ENCODE peak calls at places on chromosomes 6 and 20, in four cellular contexts. U is left ventricle myocardium inferior, H is bronchial epithelial cell, X is astrocyte. A is an unnamed sample.

GRCh38 chr6:31158863-31159855 is 770 bp downstream of the TCF19 start:
- DNase-seq in H (peak; percentile 59), U (no peak), X (peak; percentile 10), A (peak; percentile 2)

GRCh38 chr6:2476376-2476775 is 231.0 kb upstream of the GMDS start:
- DNase-seq in X (peak; percentile 6), H (peak; percentile 77), U (no peak), A (peak; percentile 32)

GRCh38 chr6:13273202-13273930 is 55.0 kb downstream of the TBC1D7 start:
- DNase-seq in H (no peak), U (no peak), X (peak; percentile 6), A (no peak)

GRCh38 chr20:38343107-38343797 is 3.0 kb upstream of the LBP start:
- DNase-seq in X (no peak), U (no peak), H (no peak), A (no peak)

GRCh38 chr6:106250997-106251396 is 74.6 kb downstream of the ATG5 start:
- DNase-seq in H (no peak), U (no peak), X (no peak), A (no peak)

GRCh38 chr6:125471703-125472102 is 169.9 kb upstream of the HDDC2 start:
- DNase-seq in X (no peak), H (no peak), U (no peak), A (no peak)

GRCh38 chr6:4319992-4320683 is 184.8 kb upstream of the ECI2 start:
- DNase-seq in H (peak; percentile 86), U (no peak), X (peak; percentile 68), A (peak; percentile 53)

GRCh38 chr6:52505726-52506501 is 70.9 kb downstream of the TRAM2 start:
- DNase-seq in X (no peak), U (no peak), H (no peak), A (no peak)

GRCh38 chr6:128598561-128598960 is 78.2 kb upstream of the PTPRK start:
- DNase-seq in X (no peak), H (peak; percentile 94), U (no peak), A (no peak)

GRCh38 chr6:169787797-169788196 is 36.4 kb downstream of the ERMARD start:
- DNase-seq in U (no peak), X (no peak), H (no peak), A (no peak)

GRCh38 chr6:169788809-169789145 is 37.4 kb downstream of the ERMARD start:
- DNase-seq in U (no peak), H (no peak), X (no peak), A (no peak)

GRCh38 chr6:169789944-169790927 is 38.8 kb downstream of the ERMARD start:
- DNase-seq in X (peak; percentile 69), H (peak; percentile 74), U (peak; percentile 62), A (peak; percentile 51)

GRCh38 chr6:169791721-169792131 is 40.3 kb downstream of the ERMARD start:
- DNase-seq in X (no peak), U (no peak), H (no peak), A (no peak)

GRCh38 chr6:169789146-169789943 is 37.9 kb downstream of the ERMARD start:
- DNase-seq in U (no peak), X (no peak), H (no peak), A (no peak)
- H3K4me3 ChIP-seq in U (peak overlapping the region; percentile 67), X (peak overlapping the region; percentile 56), H (peak overlapping the region; percentile 38), A (peak overlapping the region; percentile 57)

DNA sequence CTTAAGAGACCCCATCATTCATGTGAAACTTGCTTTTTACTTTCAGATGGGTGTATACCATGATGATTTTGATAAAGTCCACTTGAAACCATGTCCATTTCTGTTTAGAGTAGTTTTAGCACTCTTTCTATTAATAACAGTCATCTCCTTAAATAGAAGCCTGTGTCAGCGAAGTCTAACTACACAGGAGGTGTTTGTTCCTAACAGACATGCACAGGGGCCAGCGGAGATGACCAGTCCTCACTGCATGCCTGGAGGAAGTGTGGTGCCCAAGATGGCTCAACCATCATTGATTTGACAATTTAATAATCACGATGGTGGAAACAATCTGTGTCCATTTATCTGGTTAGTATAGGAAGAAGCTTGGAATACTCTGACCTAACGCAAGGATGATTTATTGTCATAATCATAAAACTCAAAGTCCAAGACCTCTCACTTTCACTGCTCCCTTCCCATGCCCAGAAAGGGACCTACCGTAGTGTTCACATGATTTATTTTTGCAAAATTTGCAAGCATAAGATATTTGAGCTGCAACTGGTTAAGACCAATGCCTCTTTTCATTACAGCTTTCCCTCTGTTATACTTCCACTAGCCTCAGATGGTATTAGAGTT is 31.0 kb upstream of the CLIC5 start:
- DNase-seq in U (no peak), X (no peak), H (no peak), A (no peak)
- H3K27me3 ChIP-seq in U (no peaks in the 10 kb centered on the region), X (no peaks in the 10 kb centered on the region), H (peaks cover 2% of the 10 kb centered on the region), A (no peaks in the 10 kb centered on the region)

GRCh38 chr20:4090756-4091331 is 75.5 kb upstream of the RNF24 start:
- DNase-seq in H (no peak), X (peak; percentile 77), U (no peak), A (peak; percentile 84)
- H3K4me3 ChIP-seq in H (no peak overlapping the region), X (no peak overlapping the region), U (no peak overlapping the region), A (no peak overlapping the region)

DNA sequence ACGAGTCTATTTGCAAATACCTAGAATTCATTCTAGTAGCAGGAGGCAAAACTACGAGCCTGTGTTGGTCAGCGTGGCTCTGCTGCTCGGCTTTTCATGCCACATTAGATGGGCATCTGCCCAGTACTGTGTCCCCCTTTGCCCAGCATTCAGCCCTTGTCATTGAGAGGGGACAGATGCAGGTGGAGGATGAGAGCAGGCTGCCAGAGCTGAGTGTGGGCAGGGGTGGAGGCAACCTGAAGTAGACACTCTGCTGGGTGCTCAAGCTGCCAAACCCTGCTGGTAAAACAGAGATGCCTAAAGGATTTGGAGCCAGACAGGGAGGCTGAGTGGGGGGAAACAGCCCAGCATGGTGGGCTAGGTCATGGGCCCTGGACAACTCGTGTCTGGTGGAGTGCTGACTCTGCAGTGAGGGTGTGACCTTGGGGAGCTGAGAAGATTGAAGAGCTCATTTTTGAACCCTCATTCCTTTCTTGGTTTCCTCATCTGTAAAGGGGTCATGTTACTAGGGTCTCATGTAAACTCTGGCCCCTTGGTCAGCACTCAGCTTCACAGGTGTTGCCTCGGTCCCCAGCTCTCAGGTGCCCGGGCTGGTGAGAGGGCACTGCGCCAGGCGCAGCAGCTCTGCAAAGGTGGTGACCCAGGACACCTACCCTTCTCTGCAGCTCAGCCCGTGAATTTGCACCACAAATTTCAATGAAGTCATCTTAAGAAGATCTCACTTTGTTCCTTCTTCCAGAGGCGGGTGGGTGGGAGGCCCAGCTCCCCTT is 64.2 kb upstream of the BHLHE23 start:
- DNase-seq in U (no peak), H (no peak), X (no peak), A (no peak)
- H3K27me3 ChIP-seq in U (peaks cover 92% of the 10 kb centered on the region), H (no peaks in the 10 kb centered on the region), X (peaks cover 11% of the 10 kb centered on the region), A (peaks cover 10% of the 10 kb centered on the region)

GRCh38 chr6:33206864-33207568 is 1.3 kb upstream of the RING1 start:
- DNase-seq in X (no peak), U (no peak), H (peak; percentile 70), A (peak; percentile 68)
- H3K4me3 ChIP-seq in X (peak overlapping the region; percentile 80), U (peak overlapping the region; percentile 83), H (peak overlapping the region; percentile 83), A (peak overlapping the region; percentile 78)

DNA sequence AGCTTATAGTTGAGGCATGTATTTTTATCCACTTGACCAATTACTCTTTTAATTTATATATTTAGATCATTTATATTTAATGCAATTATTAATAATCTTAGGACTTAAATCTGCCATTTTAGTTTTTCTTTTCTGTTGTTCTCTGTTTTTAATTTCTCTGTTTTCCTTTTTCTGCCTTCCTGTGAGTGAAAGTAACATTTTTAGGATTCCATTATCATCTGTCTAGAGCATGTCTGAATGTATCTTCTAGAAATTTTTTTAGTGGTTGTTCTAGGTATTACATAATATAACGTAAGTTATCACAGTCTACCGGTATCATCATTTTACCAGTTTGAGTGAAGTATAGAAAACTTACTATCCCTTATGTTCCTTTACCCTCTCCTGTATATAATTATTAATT is 197.3 kb downstream of the UNC5CL start:
- DNase-seq in U (no peak), H (no peak), X (no peak), A (no peak)
- H3K27me3 ChIP-seq in U (peaks cover 50% of the 10 kb centered on the region), H (no peaks in the 10 kb centered on the region), X (peaks cover 13% of the 10 kb centered on the region), A (no peaks in the 10 kb centered on the region)

GRCh38 chr20:35490736-35491181 is 35.4 kb downstream of the CEP250 start:
- DNase-seq in U (no peak), H (no peak), X (no peak), A (no peak)
- H3K4me3 ChIP-seq in U (peak overlapping the region; percentile 48), H (no peak overlapping the region), X (no peak overlapping the region), A (no peak overlapping the region)

GRCh38 chr6:108123946-108124345 is 41.9 kb upstream of the NR2E1 start:
- DNase-seq in X (no peak), U (no peak), H (no peak), A (no peak)
- H3K27me3 ChIP-seq in X (peaks cover 72% of the 10 kb centered on the region), U (peaks cover 100% of the 10 kb centered on the region), H (peaks cover 24% of the 10 kb centered on the region), A (peaks cover 29% of the 10 kb centered on the region)

A was measured in brain microvascular endothelial cell.